ENCODE peak calls at places on chromosome 10, in four cellular contexts. One of them, this sample, is unnamed.

GRCh38 chr10:51462076-51462779 is 237.2 kb downstream of the CSTF2T start:
- DNase-seq in GM12878: no peak
- DNase-seq in HCT116: no peak
- DNase-seq in H1: no peak
- DNase-seq in this sample: no peak

GRCh38 chr10:32982293-32982709 is 24.3 kb upstream of the ITGB1 start:
- DNase-seq in H1: no peak
- DNase-seq in GM12878: no peak
- DNase-seq in HCT116: no peak
- DNase-seq in this sample: no peak

GRCh38 chr10:88792656-88793055 is 9.9 kb upstream of the LIPM start:
- DNase-seq in H1: no peak
- DNase-seq in HCT116: no peak
- DNase-seq in GM12878: peak; percentile 4
- DNase-seq in this sample: no peak

GRCh38 chr10:118701529-118702323 is 53.0 kb downstream of the CACUL1 start:
- DNase-seq in H1: no peak
- DNase-seq in GM12878: peak; percentile 0
- DNase-seq in HCT116: no peak
- DNase-seq in this sample: no peak

GRCh38 chr10:103281753-103282152 is 4.8 kb downstream of the INA start:
- DNase-seq in H1: peak; percentile 82
- DNase-seq in HCT116: no peak
- DNase-seq in GM12878: no peak
- DNase-seq in this sample: peak; percentile 72

GRCh38 chr10:114758331-114758730 is 63.2 kb upstream of the FHIP2A start:
- DNase-seq in H1: no peak
- DNase-seq in GM12878: no peak
- DNase-seq in HCT116: no peak
- DNase-seq in this sample: no peak

GRCh38 chr10:123635745-123636144 is 30.4 kb upstream of the GPR26 start:
- DNase-seq in HCT116: peak; percentile 52
- DNase-seq in GM12878: no peak
- DNase-seq in H1: no peak
- DNase-seq in this sample: no peak

GRCh38 chr10:69359089-69360025 is 57.4 kb downstream of the TACR2 start:
- DNase-seq in H1: no peak
- DNase-seq in GM12878: no peak
- DNase-seq in HCT116: no peak
- DNase-seq in this sample: no peak

GRCh38 chr10:20877554-20877953 is 19.6 kb downstream of the NEBL start:
- DNase-seq in HCT116: no peak
- DNase-seq in H1: no peak
- DNase-seq in GM12878: no peak
- DNase-seq in this sample: no peak

GRCh38 chr10:99339077-99339476 is 9.9 kb downstream of the CNNM1 start:
- DNase-seq in H1: no peak
- DNase-seq in HCT116: no peak
- DNase-seq in GM12878: no peak
- DNase-seq in this sample: no peak

GRCh38 chr10:130409931-130410330 is 273.7 kb downstream of the GLRX3 start:
- DNase-seq in GM12878: no peak
- DNase-seq in HCT116: no peak
- DNase-seq in H1: no peak
- DNase-seq in this sample: no peak

GRCh38 chr10:110977662-110978061 is 58.3 kb downstream of the SHOC2 start:
- DNase-seq in H1: no peak
- DNase-seq in HCT116: no peak
- DNase-seq in GM12878: no peak
- DNase-seq in this sample: no peak

DNA sequence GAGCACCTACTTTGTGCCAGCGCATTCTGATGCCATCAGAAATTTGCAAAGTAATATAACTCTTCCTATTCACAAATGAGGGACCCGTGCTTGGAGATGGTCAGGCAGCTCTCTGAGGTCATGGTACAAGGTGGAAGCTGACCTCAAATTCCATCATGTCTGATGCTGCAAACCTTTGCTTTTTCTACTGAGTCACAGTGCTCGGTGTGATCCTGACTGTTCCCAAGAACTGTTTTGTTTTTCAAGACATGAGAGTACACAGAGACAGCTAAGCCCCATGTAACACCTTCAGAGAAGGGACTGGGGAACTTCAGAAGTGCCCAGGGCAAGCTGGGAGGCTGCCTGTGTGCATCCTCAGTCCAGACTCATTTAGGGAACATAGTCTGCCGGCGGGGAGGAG is 111.3 kb downstream of the FRMD4A start:
- DNase-seq in H1: no peak
- DNase-seq in GM12878: no peak
- DNase-seq in HCT116: no peak
- DNase-seq in this sample: no peak
- TF ChIP-seq ZNF274 in H1: no peak
- TF ChIP-seq ZNF274 in GM12878: no peak
- TF ChIP-seq ZNF274 in HCT116: no peak
- TF ChIP-seq ZNF274 in this sample: no peak

GRCh38 chr10:22990443-22990842 is 62.6 kb downstream of the ARMC3 start:
- DNase-seq in H1: no peak
- DNase-seq in HCT116: no peak
- DNase-seq in GM12878: no peak
- DNase-seq in this sample: no peak

GRCh38 chr10:22992075-22992474 is 64.2 kb downstream of the ARMC3 start:
- DNase-seq in H1: no peak
- DNase-seq in HCT116: no peak
- DNase-seq in GM12878: no peak
- DNase-seq in this sample: no peak

GRCh38 chr10:22992621-22993020 is 64.8 kb downstream of the ARMC3 start:
- DNase-seq in H1: no peak
- DNase-seq in GM12878: no peak
- DNase-seq in HCT116: no peak
- DNase-seq in this sample: no peak

GRCh38 chr10:22986771-22987542 is 59.1 kb downstream of the ARMC3 start:
- DNase-seq in HCT116: peak; percentile 21
- DNase-seq in GM12878: peak; percentile 24
- DNase-seq in H1: no peak
- DNase-seq in this sample: no peak

GRCh38 chr10:22988581-22989360 is 60.9 kb downstream of the ARMC3 start:
- DNase-seq in H1: peak; percentile 56
- DNase-seq in HCT116: peak; percentile 57
- DNase-seq in GM12878: peak; percentile 44
- DNase-seq in this sample: peak; percentile 33
- H3K4me3 ChIP-seq in H1: no peak overlapping the region
- H3K4me3 ChIP-seq in HCT116: no peak overlapping the region
- H3K4me3 ChIP-seq in GM12878: no peak overlapping the region
- H3K4me3 ChIP-seq in this sample: no peak overlapping the region

DNA sequence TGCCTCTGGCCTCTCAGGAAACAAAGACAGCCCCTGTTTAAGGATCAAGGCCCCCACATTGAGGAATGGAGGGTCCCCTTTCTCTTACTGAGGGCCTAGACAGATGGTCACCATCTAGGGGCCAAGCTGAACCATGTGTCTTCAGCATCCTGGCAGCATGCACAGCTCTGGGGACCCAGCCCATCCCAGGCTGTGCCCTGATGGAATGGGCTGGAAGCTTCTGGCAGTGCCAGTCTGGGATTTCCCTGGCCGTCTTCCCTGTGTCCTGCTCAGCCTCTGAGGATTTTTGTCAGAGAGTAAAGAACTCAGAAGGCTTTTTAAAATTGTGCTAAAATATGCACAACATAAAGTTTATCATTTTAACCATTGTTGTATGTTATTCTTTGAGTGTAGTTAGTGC is 116.7 kb downstream of the ITIH5 start:
- DNase-seq in H1: no peak
- DNase-seq in GM12878: no peak
- DNase-seq in HCT116: no peak
- DNase-seq in this sample: no peak
- H3K4me1 ChIP-seq in H1: peaks cover 4% of the 10 kb centered on the region
- H3K4me1 ChIP-seq in GM12878: no peaks in the 10 kb centered on the region
- H3K4me1 ChIP-seq in HCT116: no peaks in the 10 kb centered on the region
- H3K4me1 ChIP-seq in this sample: peaks cover 5% of the 10 kb centered on the region

DNA sequence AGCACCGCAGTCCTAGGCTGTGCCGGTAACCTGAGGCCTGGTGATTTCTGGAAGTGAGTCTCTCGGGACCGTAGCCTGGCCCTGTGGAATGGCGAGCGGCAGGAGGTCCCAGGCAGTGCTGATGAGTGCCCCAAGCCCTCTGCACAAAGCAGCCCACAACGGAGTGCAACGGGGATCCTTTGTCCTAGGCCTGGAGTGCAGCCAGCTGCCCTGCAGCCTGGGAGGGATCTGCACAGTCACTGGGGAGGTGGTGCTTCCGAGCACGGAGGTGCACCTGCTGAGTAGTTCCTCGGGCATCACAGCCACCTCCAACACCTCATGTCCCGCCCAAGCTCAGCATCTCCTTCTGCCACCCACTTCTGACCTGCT is 162.8 kb upstream of the ZMIZ1 start:
- DNase-seq in H1: peak; percentile 48
- DNase-seq in GM12878: no peak
- DNase-seq in HCT116: no peak
- DNase-seq in this sample: no peak
- TF ChIP-seq ZNF274 in H1: no peak
- TF ChIP-seq ZNF274 in GM12878: no peak
- TF ChIP-seq ZNF274 in HCT116: no peak
- TF ChIP-seq ZNF274 in this sample: no peak

GRCh38 chr10:102225646-102226541 is at the start of gene ELOVL3:
- DNase-seq in GM12878: peak; percentile 53
- DNase-seq in HCT116: peak; percentile 96
- DNase-seq in H1: peak; percentile 92
- DNase-seq in this sample: peak; percentile 88
- H3K4me3 ChIP-seq in GM12878: peak within 1 kb of the TSS; percentile 54
- H3K4me3 ChIP-seq in HCT116: peak within 1 kb of the TSS; percentile 19
- H3K4me3 ChIP-seq in H1: peak within 1 kb of the TSS; percentile 17
- H3K4me3 ChIP-seq in this sample: peak within 1 kb of the TSS; percentile 6

GRCh38 chr10:101223274-101224059 is 5.8 kb downstream of the LBX1 start:
- DNase-seq in GM12878: no peak
- DNase-seq in HCT116: no peak
- DNase-seq in H1: peak; percentile 72
- DNase-seq in this sample: no peak

GRCh38 chr10:101224910-101225823 is 4.1 kb downstream of the LBX1 start:
- DNase-seq in H1: no peak
- DNase-seq in GM12878: no peak
- DNase-seq in HCT116: no peak
- DNase-seq in this sample: no peak

GRCh38 chr10:101225846-101226361 is 3.4 kb downstream of the LBX1 start:
- DNase-seq in GM12878: no peak
- DNase-seq in H1: no peak
- DNase-seq in HCT116: no peak
- DNase-seq in this sample: no peak

GRCh38 chr10:101222683-101223273 is 6.5 kb downstream of the LBX1 start:
- DNase-seq in HCT116: no peak
- DNase-seq in GM12878: no peak
- DNase-seq in H1: no peak
- DNase-seq in this sample: no peak

GRCh38 chr10:101224060-101224909 is 5.0 kb downstream of the LBX1 start:
- DNase-seq in GM12878: no peak
- DNase-seq in H1: no peak
- DNase-seq in HCT116: no peak
- DNase-seq in this sample: no peak
- H3K4me1 ChIP-seq in GM12878: no peaks in the 10 kb centered on the region
- H3K4me1 ChIP-seq in H1: peaks cover 14% of the 10 kb centered on the region
- H3K4me1 ChIP-seq in HCT116: peaks cover 10% of the 10 kb centered on the region
- H3K4me1 ChIP-seq in this sample: peaks cover 7% of the 10 kb centered on the region

DNA sequence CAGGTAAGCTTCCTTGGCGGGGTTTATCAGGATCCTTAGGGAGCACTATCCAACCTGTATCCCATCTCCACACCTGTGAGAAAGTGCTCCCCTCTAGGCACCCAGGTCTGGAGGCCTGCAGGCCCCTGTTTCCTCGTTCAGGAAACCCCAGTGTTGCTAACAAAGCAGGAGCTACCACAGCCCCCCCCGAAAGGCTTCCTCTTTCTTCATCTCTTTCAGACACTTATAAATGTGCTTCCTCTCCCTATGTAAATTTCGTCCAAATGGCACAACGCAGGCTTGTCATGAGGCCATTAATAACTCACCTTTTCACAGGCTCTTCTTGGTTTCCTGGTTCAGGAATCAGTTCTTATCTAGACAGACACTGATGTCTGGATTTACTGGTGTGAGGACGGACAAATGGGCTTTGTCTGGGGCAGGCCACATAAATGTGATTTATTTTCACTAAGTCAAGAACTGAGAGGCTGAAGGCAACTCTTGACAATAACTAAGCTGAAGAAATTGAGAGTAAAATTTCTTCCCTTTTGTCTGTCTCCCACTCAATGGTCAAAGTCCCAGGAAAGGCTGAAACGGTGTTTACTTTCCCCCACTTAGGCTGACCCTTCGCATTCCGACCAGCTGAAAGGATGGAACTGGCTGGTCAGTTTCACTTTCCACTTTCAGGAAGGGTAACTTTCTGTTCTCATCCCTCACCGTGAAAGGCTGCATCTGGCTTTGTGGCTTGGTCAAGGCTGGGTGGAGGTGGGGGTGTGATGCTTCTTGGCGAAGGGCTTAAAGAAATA is 46.8 kb downstream of the PIK3AP1 start:
- DNase-seq in GM12878: peak; percentile 67
- DNase-seq in HCT116: no peak
- DNase-seq in H1: no peak
- DNase-seq in this sample: no peak
- TF ChIP-seq ZNF274 in GM12878: no peak
- TF ChIP-seq ZNF274 in HCT116: no peak
- TF ChIP-seq ZNF274 in H1: no peak
- TF ChIP-seq ZNF274 in this sample: no peak

This sample was measured in NT2/D1.